ENCODE peak calls at places on chromosomes 12 and 14, in ten cellular contexts. One of them, this sample, is unnamed.

GRCh38 chr14:76250345-76250744 is 98.6 kb downstream of the GPATCH2L start:
- DNase-seq in activated CD8-positive, alpha-beta memory T cell treated with anti-CD3 and anti-CD28 coated beads, Interleukin-2, amount 50 U/mL, for 48 hours: no peak
- DNase-seq in hippocampal formation: no peak
- DNase-seq in SW480: no peak
- DNase-seq in T-helper 1 cell: no peak
- DNase-seq in bronchial epithelial cell: no peak
- DNase-seq in effector memory CD8-positive, alpha-beta T cell: no peak
- DNase-seq in activated naive CD4-positive, alpha-beta T cell treated with anti-CD3 and anti-CD28 coated beads, Interleukin-2, amount 10 ng/mL, durations not matched to agents 7 days and 5 days: no peak
- DNase-seq in NCI-H1105 treated with DMSO at 0.1 percent for 48 hours: no peak
- DNase-seq in ELR: no peak
- DNase-seq in this sample: no peak

GRCh38 chr14:54564071-54564798 is 2.7 kb upstream of the SAMD4A start:
- DNase-seq in T-helper 1 cell: no peak
- DNase-seq in ELR: peak
- DNase-seq in activated CD8-positive, alpha-beta memory T cell treated with anti-CD3 and anti-CD28 coated beads, Interleukin-2, amount 50 U/mL, for 48 hours: no peak
- DNase-seq in activated naive CD4-positive, alpha-beta T cell treated with anti-CD3 and anti-CD28 coated beads, Interleukin-2, amount 10 ng/mL, durations not matched to agents 7 days and 5 days: no peak
- DNase-seq in effector memory CD8-positive, alpha-beta T cell: no peak
- DNase-seq in SW480: peak
- DNase-seq in bronchial epithelial cell: peak
- DNase-seq in NCI-H1105 treated with DMSO at 0.1 percent for 48 hours: peak
- DNase-seq in hippocampal formation: no peak
- DNase-seq in this sample: no peak

GRCh38 chr12:52633383-52633782 is 15.0 kb upstream of the KRT73 start:
- DNase-seq in activated CD8-positive, alpha-beta memory T cell treated with anti-CD3 and anti-CD28 coated beads, Interleukin-2, amount 50 U/mL, for 48 hours: peak
- DNase-seq in T-helper 1 cell: no peak
- DNase-seq in activated naive CD4-positive, alpha-beta T cell treated with anti-CD3 and anti-CD28 coated beads, Interleukin-2, amount 10 ng/mL, durations not matched to agents 7 days and 5 days: peak
- DNase-seq in ELR: no peak
- DNase-seq in effector memory CD8-positive, alpha-beta T cell: no peak
- DNase-seq in bronchial epithelial cell: no peak
- DNase-seq in SW480: no peak
- DNase-seq in NCI-H1105 treated with DMSO at 0.1 percent for 48 hours: no peak
- DNase-seq in hippocampal formation: no peak
- DNase-seq in this sample: peak

GRCh38 chr14:24072436-24072835 is 1.1 kb downstream of the CPNE6 start:
- DNase-seq in activated CD8-positive, alpha-beta memory T cell treated with anti-CD3 and anti-CD28 coated beads, Interleukin-2, amount 50 U/mL, for 48 hours: no peak
- DNase-seq in hippocampal formation: peak
- DNase-seq in T-helper 1 cell: no peak
- DNase-seq in ELR: no peak
- DNase-seq in bronchial epithelial cell: no peak
- DNase-seq in SW480: no peak
- DNase-seq in NCI-H1105 treated with DMSO at 0.1 percent for 48 hours: no peak
- DNase-seq in activated naive CD4-positive, alpha-beta T cell treated with anti-CD3 and anti-CD28 coated beads, Interleukin-2, amount 10 ng/mL, durations not matched to agents 7 days and 5 days: no peak
- DNase-seq in effector memory CD8-positive, alpha-beta T cell: no peak
- DNase-seq in this sample: no peak

GRCh38 chr14:89609701-89610100 is 192.7 kb upstream of the FOXN3 start:
- DNase-seq in ELR: no peak
- DNase-seq in hippocampal formation: no peak
- DNase-seq in T-helper 1 cell: no peak
- DNase-seq in activated naive CD4-positive, alpha-beta T cell treated with anti-CD3 and anti-CD28 coated beads, Interleukin-2, amount 10 ng/mL, durations not matched to agents 7 days and 5 days: no peak
- DNase-seq in bronchial epithelial cell: no peak
- DNase-seq in effector memory CD8-positive, alpha-beta T cell: no peak
- DNase-seq in SW480: no peak
- DNase-seq in NCI-H1105 treated with DMSO at 0.1 percent for 48 hours: no peak
- DNase-seq in activated CD8-positive, alpha-beta memory T cell treated with anti-CD3 and anti-CD28 coated beads, Interleukin-2, amount 50 U/mL, for 48 hours: no peak
- DNase-seq in this sample: no peak

GRCh38 chr12:53344824-53345485 is 8.8 kb upstream of the SP7 start:
- DNase-seq in bronchial epithelial cell: peak
- DNase-seq in T-helper 1 cell: peak
- DNase-seq in SW480: peak
- DNase-seq in NCI-H1105 treated with DMSO at 0.1 percent for 48 hours: peak
- DNase-seq in ELR: peak
- DNase-seq in hippocampal formation: peak
- DNase-seq in activated naive CD4-positive, alpha-beta T cell treated with anti-CD3 and anti-CD28 coated beads, Interleukin-2, amount 10 ng/mL, durations not matched to agents 7 days and 5 days: peak
- DNase-seq in effector memory CD8-positive, alpha-beta T cell: peak
- DNase-seq in activated CD8-positive, alpha-beta memory T cell treated with anti-CD3 and anti-CD28 coated beads, Interleukin-2, amount 50 U/mL, for 48 hours: peak
- DNase-seq in this sample: peak

GRCh38 chr12:39368891-39369290 is 74.0 kb downstream of the KIF21A start:
- DNase-seq in SW480: no peak
- DNase-seq in hippocampal formation: no peak
- DNase-seq in T-helper 1 cell: no peak
- DNase-seq in ELR: peak
- DNase-seq in bronchial epithelial cell: peak
- DNase-seq in effector memory CD8-positive, alpha-beta T cell: no peak
- DNase-seq in NCI-H1105 treated with DMSO at 0.1 percent for 48 hours: no peak
- DNase-seq in activated naive CD4-positive, alpha-beta T cell treated with anti-CD3 and anti-CD28 coated beads, Interleukin-2, amount 10 ng/mL, durations not matched to agents 7 days and 5 days: no peak
- DNase-seq in activated CD8-positive, alpha-beta memory T cell treated with anti-CD3 and anti-CD28 coated beads, Interleukin-2, amount 50 U/mL, for 48 hours: no peak
- DNase-seq in this sample: no peak

GRCh38 chr12:93144109-93144508 is 215.0 kb upstream of the EEA1 start:
- DNase-seq in activated naive CD4-positive, alpha-beta T cell treated with anti-CD3 and anti-CD28 coated beads, Interleukin-2, amount 10 ng/mL, durations not matched to agents 7 days and 5 days: no peak
- DNase-seq in effector memory CD8-positive, alpha-beta T cell: no peak
- DNase-seq in hippocampal formation: no peak
- DNase-seq in ELR: no peak
- DNase-seq in activated CD8-positive, alpha-beta memory T cell treated with anti-CD3 and anti-CD28 coated beads, Interleukin-2, amount 50 U/mL, for 48 hours: no peak
- DNase-seq in bronchial epithelial cell: peak
- DNase-seq in SW480: no peak
- DNase-seq in T-helper 1 cell: no peak
- DNase-seq in NCI-H1105 treated with DMSO at 0.1 percent for 48 hours: no peak
- DNase-seq in this sample: no peak

GRCh38 chr12:50024804-50025186 is 499 bp downstream of the RACGAP1 start:
- DNase-seq in ELR: peak
- DNase-seq in effector memory CD8-positive, alpha-beta T cell: no peak
- DNase-seq in activated CD8-positive, alpha-beta memory T cell treated with anti-CD3 and anti-CD28 coated beads, Interleukin-2, amount 50 U/mL, for 48 hours: no peak
- DNase-seq in hippocampal formation: no peak
- DNase-seq in activated naive CD4-positive, alpha-beta T cell treated with anti-CD3 and anti-CD28 coated beads, Interleukin-2, amount 10 ng/mL, durations not matched to agents 7 days and 5 days: no peak
- DNase-seq in bronchial epithelial cell: peak
- DNase-seq in SW480: peak
- DNase-seq in T-helper 1 cell: no peak
- DNase-seq in NCI-H1105 treated with DMSO at 0.1 percent for 48 hours: no peak
- DNase-seq in this sample: no peak

This sample was measured in osteocyte.